ENCODE peak calls at places on chromosomes 16 and 17, in six cellular contexts. One of them, this sample, is unnamed.

GRCh38 chr17:50221500-50222480 is 20.4 kb upstream of the COL1A1 start:
- DNase-seq in neuronal stem cell: no peak
- DNase-seq in IMR-90: peak; percentile 68
- DNase-seq in H9: no peak
- DNase-seq in H1: no peak
- DNase-seq in mesenchymal stem cell: peak; percentile 89
- DNase-seq in this sample: no peak

GRCh38 chr17:45930420-45930951 is 36.1 kb downstream of the MAPT start:
- DNase-seq in neuronal stem cell: no peak
- DNase-seq in mesenchymal stem cell: no peak
- DNase-seq in H1: no peak
- DNase-seq in H9: no peak
- DNase-seq in IMR-90: no peak
- DNase-seq in this sample: no peak

GRCh38 chr17:79033741-79034501 is 10.0 kb downstream of the C1QTNF1 start:
- DNase-seq in mesenchymal stem cell: no peak
- DNase-seq in H9: no peak
- DNase-seq in H1: no peak
- DNase-seq in IMR-90: no peak
- DNase-seq in neuronal stem cell: no peak
- DNase-seq in this sample: no peak

GRCh38 chr17:77160032-77160876 is 19.5 kb downstream of the SEC14L1 start:
- DNase-seq in mesenchymal stem cell: peak; percentile 13
- DNase-seq in H9: no peak
- DNase-seq in H1: no peak
- DNase-seq in neuronal stem cell: no peak
- DNase-seq in IMR-90: no peak
- DNase-seq in this sample: no peak

GRCh38 chr17:60473788-60474187 is 51.5 kb downstream of the CHCT1 start:
- DNase-seq in IMR-90: peak; percentile 64
- DNase-seq in neuronal stem cell: no peak
- DNase-seq in mesenchymal stem cell: no peak
- DNase-seq in H1: no peak
- DNase-seq in H9: no peak
- DNase-seq in this sample: no peak

GRCh38 chr16:74140557-74140956 is 156.1 kb upstream of the PSMD7 start:
- DNase-seq in H9: no peak
- DNase-seq in mesenchymal stem cell: no peak
- DNase-seq in neuronal stem cell: no peak
- DNase-seq in H1: no peak
- DNase-seq in IMR-90: no peak
- DNase-seq in this sample: no peak

GRCh38 chr17:76948301-76948700 is 80.1 kb downstream of the MGAT5B start:
- DNase-seq in mesenchymal stem cell: no peak
- DNase-seq in IMR-90: no peak
- DNase-seq in neuronal stem cell: no peak
- DNase-seq in H1: no peak
- DNase-seq in H9: no peak
- DNase-seq in this sample: no peak

GRCh38 chr17:78640700-78641099 is 63.5 kb upstream of the DNAH17 start:
- DNase-seq in neuronal stem cell: no peak
- DNase-seq in H1: no peak
- DNase-seq in IMR-90: no peak
- DNase-seq in mesenchymal stem cell: no peak
- DNase-seq in H9: no peak
- DNase-seq in this sample: no peak

GRCh38 chr17:77019955-77020379 is 120.8 kb upstream of the SEC14L1 start:
- DNase-seq in mesenchymal stem cell: peak; percentile 2
- DNase-seq in neuronal stem cell: no peak
- DNase-seq in H9: peak; percentile 68
- DNase-seq in IMR-90: no peak
- DNase-seq in H1: no peak
- DNase-seq in this sample: peak; percentile 60

GRCh38 chr17:77666881-77667395 is 291.6 kb upstream of the TNRC6C start:
- DNase-seq in H9: no peak
- DNase-seq in H1: no peak
- DNase-seq in IMR-90: no peak
- DNase-seq in mesenchymal stem cell: no peak
- DNase-seq in neuronal stem cell: no peak
- DNase-seq in this sample: no peak

GRCh38 chr16:53792161-53792951 is 88.4 kb downstream of the FTO start:
- DNase-seq in IMR-90: no peak
- DNase-seq in mesenchymal stem cell: no peak
- DNase-seq in H9: no peak
- DNase-seq in neuronal stem cell: no peak
- DNase-seq in H1: no peak
- DNase-seq in this sample: no peak

GRCh38 chr17:63697341-63698286 is 2.3 kb downstream of the LIMD2 start:
- DNase-seq in neuronal stem cell: no peak
- DNase-seq in IMR-90: no peak
- DNase-seq in mesenchymal stem cell: peak; percentile 20
- DNase-seq in H1: peak; percentile 82
- DNase-seq in H9: peak; percentile 78
- DNase-seq in this sample: peak; percentile 73

GRCh38 chr17:58006563-58006923 is 503 bp downstream of the SRSF1 start:
- DNase-seq in H9: peak; percentile 66
- DNase-seq in mesenchymal stem cell: peak; percentile 83
- DNase-seq in IMR-90: peak; percentile 71
- DNase-seq in neuronal stem cell: no peak
- DNase-seq in H1: peak; percentile 60
- DNase-seq in this sample: peak; percentile 76
- H3K18ac ChIP-seq in H9: peak overlapping the region; percentile 94
- H3K18ac ChIP-seq in mesenchymal stem cell: peak overlapping the region; percentile 71
- H3K18ac ChIP-seq in IMR-90: peak overlapping the region; percentile 78
- H3K18ac ChIP-seq in neuronal stem cell: peak overlapping the region; percentile 100
- H3K18ac ChIP-seq in H1: peak overlapping the region; percentile 99
- H3K18ac ChIP-seq in this sample: peak overlapping the region; percentile 95

DNA sequence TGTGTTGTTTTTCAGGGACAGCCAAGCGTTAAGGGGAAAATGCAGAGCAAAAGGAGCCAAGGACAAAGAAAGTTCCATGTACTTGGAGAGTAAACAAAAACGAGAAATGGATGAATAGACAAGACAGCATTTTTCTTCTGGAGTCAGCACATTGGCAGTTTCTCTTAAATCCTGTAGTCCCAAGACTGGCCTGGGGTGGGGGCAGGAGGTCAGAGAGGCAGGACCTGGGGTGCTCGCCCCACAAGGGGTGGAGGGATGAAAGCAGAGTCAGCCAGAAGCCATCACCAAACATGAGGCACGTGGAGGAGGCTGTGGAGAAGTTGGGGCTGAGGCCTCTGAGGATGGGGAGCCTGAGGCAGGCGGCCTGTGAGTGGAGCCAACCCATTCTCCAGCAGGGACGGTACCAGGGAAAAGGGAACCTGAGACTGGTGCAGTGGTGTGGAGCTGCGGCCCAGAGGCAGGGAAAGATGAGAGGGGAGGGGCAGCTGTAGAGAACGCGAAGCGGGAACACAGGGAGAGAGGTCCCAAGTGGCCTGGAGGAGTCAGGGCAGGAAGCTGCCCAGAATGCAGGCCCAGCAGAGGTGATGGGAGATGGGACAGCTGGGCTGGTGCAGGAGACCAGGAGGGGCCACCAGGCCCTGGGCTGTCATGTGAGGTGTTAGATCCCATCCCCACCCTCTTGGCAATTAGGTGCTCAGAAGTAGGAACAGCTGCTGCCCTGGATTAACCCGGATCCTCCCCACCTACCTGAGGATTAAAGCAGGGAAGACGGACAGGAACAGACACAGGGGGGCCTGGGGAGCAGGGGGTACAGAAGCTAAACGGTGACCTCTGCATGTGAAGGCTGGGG is 3.3 kb downstream of the TLCD3B start:
- DNase-seq in H1: no peak
- DNase-seq in neuronal stem cell: no peak
- DNase-seq in H9: no peak
- DNase-seq in IMR-90: no peak
- DNase-seq in mesenchymal stem cell: no peak
- DNase-seq in this sample: no peak
- H2BK15ac ChIP-seq in H1: no peak overlapping the region
- H2BK15ac ChIP-seq in neuronal stem cell: no peak overlapping the region
- H2BK15ac ChIP-seq in H9: no peak overlapping the region
- H2BK15ac ChIP-seq in IMR-90: no peak overlapping the region
- H2BK15ac ChIP-seq in mesenchymal stem cell: no peak overlapping the region
- H2BK15ac ChIP-seq in this sample: no peak overlapping the region

GRCh38 chr17:28644782-28645575 is at the start of gene BLTP2:
- DNase-seq in H9: peak; percentile 98
- DNase-seq in IMR-90: peak; percentile 92
- DNase-seq in mesenchymal stem cell: peak; percentile 95
- DNase-seq in neuronal stem cell: peak; percentile 88
- DNase-seq in H1: peak; percentile 91
- DNase-seq in this sample: peak; percentile 96
- H3K18ac ChIP-seq in H9: no peak within 1 kb of the TSS
- H3K18ac ChIP-seq in IMR-90: peak within 1 kb of the TSS; percentile 49
- H3K18ac ChIP-seq in mesenchymal stem cell: peak within 1 kb of the TSS; percentile 88
- H3K18ac ChIP-seq in neuronal stem cell: peak within 1 kb of the TSS; percentile 71
- H3K18ac ChIP-seq in H1: peak within 1 kb of the TSS; percentile 26
- H3K18ac ChIP-seq in this sample: peak within 1 kb of the TSS; percentile 87

DNA sequence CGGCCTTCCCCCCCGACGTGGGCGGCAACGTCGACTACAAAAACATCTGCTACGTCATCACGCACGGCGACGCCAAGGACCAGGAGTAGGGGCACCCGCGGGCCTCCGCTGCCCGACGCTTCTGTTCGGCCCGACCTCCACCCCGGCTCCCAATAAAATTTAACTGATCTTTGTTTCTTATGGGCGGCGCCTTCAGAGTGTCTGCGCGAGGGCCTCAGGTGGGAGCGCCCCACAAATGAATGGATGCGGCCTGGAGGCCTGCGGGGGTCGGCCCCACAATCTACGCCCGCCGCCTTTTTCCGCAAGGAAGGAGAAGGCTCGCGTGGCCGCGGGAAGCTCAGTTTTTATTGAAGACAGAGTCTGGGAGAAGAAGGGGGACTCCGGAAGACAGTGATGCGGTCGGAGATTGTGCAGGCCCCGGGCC is 3.2 kb downstream of the MYL11 start:
- DNase-seq in H9: peak; percentile 93
- DNase-seq in IMR-90: peak; percentile 85
- DNase-seq in H1: no peak
- DNase-seq in neuronal stem cell: peak; percentile 85
- DNase-seq in mesenchymal stem cell: peak; percentile 90
- DNase-seq in this sample: peak; percentile 95
- H2BK15ac ChIP-seq in H9: no peak overlapping the region
- H2BK15ac ChIP-seq in IMR-90: no peak overlapping the region
- H2BK15ac ChIP-seq in H1: no peak overlapping the region
- H2BK15ac ChIP-seq in neuronal stem cell: peak overlapping the region; percentile 39
- H2BK15ac ChIP-seq in mesenchymal stem cell: peak overlapping the region; percentile 86
- H2BK15ac ChIP-seq in this sample: no peak overlapping the region

DNA sequence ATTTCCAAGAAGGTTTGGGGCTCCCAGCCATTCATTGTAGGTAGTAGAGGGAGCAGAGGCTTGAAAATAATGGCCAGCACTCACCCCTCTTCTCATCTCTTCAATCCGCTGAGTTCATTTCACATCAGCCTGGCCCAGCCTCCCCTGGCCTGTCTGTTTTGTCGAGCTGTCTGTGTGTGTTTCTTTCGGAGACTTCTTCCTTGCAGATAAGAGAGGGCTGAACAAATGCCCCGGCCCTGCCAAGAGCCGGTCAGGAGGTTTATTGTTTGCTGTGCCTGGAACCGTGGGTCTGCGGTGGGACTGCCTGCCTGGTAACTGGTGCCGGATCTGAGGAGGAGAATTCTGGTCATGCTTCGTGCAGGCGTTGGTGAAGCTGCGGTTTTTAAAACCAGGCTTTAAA is 3.4 kb downstream of the VPS4A start:
- DNase-seq in neuronal stem cell: no peak
- DNase-seq in H1: no peak
- DNase-seq in H9: no peak
- DNase-seq in IMR-90: no peak
- DNase-seq in mesenchymal stem cell: no peak
- DNase-seq in this sample: no peak
- H3K18ac ChIP-seq in neuronal stem cell: no peak overlapping the region
- H3K18ac ChIP-seq in H1: no peak overlapping the region
- H3K18ac ChIP-seq in H9: no peak overlapping the region
- H3K18ac ChIP-seq in IMR-90: no peak overlapping the region
- H3K18ac ChIP-seq in mesenchymal stem cell: no peak overlapping the region
- H3K18ac ChIP-seq in this sample: no peak overlapping the region

DNA sequence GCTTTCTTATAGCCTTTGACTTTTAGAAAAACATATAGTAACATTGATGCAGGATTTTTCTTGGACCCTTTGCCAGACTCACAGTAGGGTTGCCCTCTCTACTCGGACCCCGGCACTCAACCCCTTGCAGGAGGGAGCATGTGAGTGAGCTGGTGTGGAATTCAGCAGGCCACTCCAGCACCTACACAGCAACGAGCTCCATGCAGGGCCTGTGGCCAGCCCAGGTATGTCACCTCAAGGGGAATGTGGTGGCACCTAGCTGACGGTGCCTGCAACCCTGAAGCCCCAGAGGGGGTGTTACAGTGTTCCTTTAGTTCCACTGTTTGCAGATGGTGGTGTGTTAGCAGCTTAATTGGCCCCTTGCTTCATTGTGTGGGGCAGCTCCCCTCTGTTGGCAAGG is 414.9 kb downstream of the KCNJ2 start:
- DNase-seq in H1: no peak
- DNase-seq in H9: no peak
- DNase-seq in mesenchymal stem cell: no peak
- DNase-seq in IMR-90: no peak
- DNase-seq in neuronal stem cell: no peak
- DNase-seq in this sample: no peak
- H2BK15ac ChIP-seq in H1: no peak overlapping the region
- H2BK15ac ChIP-seq in H9: no peak overlapping the region
- H2BK15ac ChIP-seq in mesenchymal stem cell: no peak overlapping the region
- H2BK15ac ChIP-seq in IMR-90: no peak overlapping the region
- H2BK15ac ChIP-seq in neuronal stem cell: no peak overlapping the region
- H2BK15ac ChIP-seq in this sample: no peak overlapping the region

This sample was measured in mesendoderm.